ENCODE peak calls at places on chromosomes 12 and 14, in eight cellular contexts. One of them, this sample, is unnamed.

GRCh38 chr14:50539051-50539450 is 6.7 kb upstream of the MAP4K5 start:
- DNase-seq in hypothalamus: no peak
- DNase-seq in B cell: no peak
- DNase-seq in uterus: no peak
- DNase-seq in dorsolateral prefrontal cortex: no peak
- DNase-seq in NCI-H524: no peak
- DNase-seq in NCI-H345: no peak
- DNase-seq in SK-MEL-5: no peak
- DNase-seq in this sample: no peak

GRCh38 chr14:104169005-104169764 is 30.8 kb downstream of the KIF26A start:
- DNase-seq in hypothalamus: no peak
- DNase-seq in B cell: no peak
- DNase-seq in uterus: no peak
- DNase-seq in dorsolateral prefrontal cortex: no peak
- DNase-seq in NCI-H524: no peak
- DNase-seq in NCI-H345: no peak
- DNase-seq in SK-MEL-5: no peak
- DNase-seq in this sample: no peak

GRCh38 chr14:100100032-100100405 is 34.8 kb downstream of the EVL start:
- DNase-seq in hypothalamus: no peak
- DNase-seq in B cell: no peak
- DNase-seq in uterus: no peak
- DNase-seq in dorsolateral prefrontal cortex: no peak
- DNase-seq in NCI-H524: no peak
- DNase-seq in NCI-H345: no peak
- DNase-seq in SK-MEL-5: no peak
- DNase-seq in this sample: no peak

GRCh38 chr12:98752726-98753125 is 107.6 kb downstream of the APAF1 start:
- DNase-seq in hypothalamus: no peak
- DNase-seq in B cell: no peak
- DNase-seq in uterus: no peak
- DNase-seq in dorsolateral prefrontal cortex: no peak
- DNase-seq in NCI-H524: no peak
- DNase-seq in NCI-H345: no peak
- DNase-seq in SK-MEL-5: no peak
- DNase-seq in this sample: no peak

GRCh38 chr12:106428379-106428778 is 70.8 kb downstream of the POLR3B start:
- DNase-seq in hypothalamus: peak
- DNase-seq in B cell: no peak
- DNase-seq in uterus: peak
- DNase-seq in dorsolateral prefrontal cortex: no peak
- DNase-seq in NCI-H524: no peak
- DNase-seq in NCI-H345: no peak
- DNase-seq in SK-MEL-5: no peak
- DNase-seq in this sample: no peak

GRCh38 chr12:123071401-123072304 is 79.2 kb downstream of the PITPNM2 start:
- DNase-seq in hypothalamus: no peak
- DNase-seq in B cell: no peak
- DNase-seq in uterus: peak
- DNase-seq in dorsolateral prefrontal cortex: no peak
- DNase-seq in NCI-H524: no peak
- DNase-seq in NCI-H345: peak
- DNase-seq in SK-MEL-5: no peak
- DNase-seq in this sample: no peak

GRCh38 chr14:75280448-75280830 is 1.8 kb downstream of the FOS start:
- DNase-seq in hypothalamus: no peak
- DNase-seq in B cell: no peak
- DNase-seq in uterus: no peak
- DNase-seq in dorsolateral prefrontal cortex: no peak
- DNase-seq in NCI-H524: no peak
- DNase-seq in NCI-H345: no peak
- DNase-seq in SK-MEL-5: no peak
- DNase-seq in this sample: no peak

GRCh38 chr12:96255077-96255476 is 60.9 kb downstream of the ELK3 start:
- DNase-seq in hypothalamus: no peak
- DNase-seq in B cell: no peak
- DNase-seq in uterus: no peak
- DNase-seq in dorsolateral prefrontal cortex: no peak
- DNase-seq in NCI-H524: no peak
- DNase-seq in NCI-H345: no peak
- DNase-seq in SK-MEL-5: no peak
- DNase-seq in this sample: no peak

GRCh38 chr12:2353281-2353680 is 300.5 kb downstream of the CACNA1C start:
- DNase-seq in hypothalamus: no peak
- DNase-seq in B cell: no peak
- DNase-seq in uterus: no peak
- DNase-seq in dorsolateral prefrontal cortex: no peak
- DNase-seq in NCI-H524: no peak
- DNase-seq in NCI-H345: no peak
- DNase-seq in SK-MEL-5: no peak
- DNase-seq in this sample: no peak

GRCh38 chr14:20428010-20428365 is 8.0 kb downstream of the KLHL33 start:
- DNase-seq in hypothalamus: no peak
- DNase-seq in B cell: no peak
- DNase-seq in uterus: no peak
- DNase-seq in dorsolateral prefrontal cortex: no peak
- DNase-seq in NCI-H524: no peak
- DNase-seq in NCI-H345: no peak
- DNase-seq in SK-MEL-5: no peak
- DNase-seq in this sample: no peak

GRCh38 chr12:6459004-6459337 is 7.1 kb downstream of the TAPBPL start:
- DNase-seq in hypothalamus: no peak
- DNase-seq in B cell: no peak
- DNase-seq in uterus: no peak
- DNase-seq in dorsolateral prefrontal cortex: no peak
- DNase-seq in NCI-H524: no peak
- DNase-seq in NCI-H345: no peak
- DNase-seq in SK-MEL-5: no peak
- DNase-seq in this sample: no peak

GRCh38 chr12:80504389-80505153 is 60.5 kb downstream of the PTPRQ start:
- DNase-seq in hypothalamus: no peak
- DNase-seq in B cell: no peak
- DNase-seq in uterus: no peak
- DNase-seq in dorsolateral prefrontal cortex: no peak
- DNase-seq in NCI-H524: no peak
- DNase-seq in NCI-H345: no peak
- DNase-seq in SK-MEL-5: no peak
- DNase-seq in this sample: no peak

GRCh38 chr14:51789631-51790030 is 70.8 kb upstream of the GNG2 start:
- DNase-seq in hypothalamus: no peak
- DNase-seq in B cell: no peak
- DNase-seq in uterus: no peak
- DNase-seq in dorsolateral prefrontal cortex: no peak
- DNase-seq in NCI-H524: no peak
- DNase-seq in NCI-H345: no peak
- DNase-seq in SK-MEL-5: no peak
- DNase-seq in this sample: no peak

GRCh38 chr12:121533391-121534090 is 47.3 kb downstream of the KDM2B start:
- DNase-seq in hypothalamus: no peak
- DNase-seq in B cell: no peak
- DNase-seq in uterus: no peak
- DNase-seq in dorsolateral prefrontal cortex: no peak
- DNase-seq in NCI-H524: no peak
- DNase-seq in NCI-H345: no peak
- DNase-seq in SK-MEL-5: no peak
- DNase-seq in this sample: no peak

GRCh38 chr12:22653790-22654189 is 28.8 kb downstream of the ETNK1 start:
- DNase-seq in hypothalamus: no peak
- DNase-seq in B cell: no peak
- DNase-seq in uterus: no peak
- DNase-seq in dorsolateral prefrontal cortex: no peak
- DNase-seq in NCI-H524: no peak
- DNase-seq in NCI-H345: no peak
- DNase-seq in SK-MEL-5: no peak
- DNase-seq in this sample: no peak

GRCh38 chr14:56268039-56268438 is 149.8 kb downstream of the PELI2 start:
- DNase-seq in hypothalamus: no peak
- DNase-seq in B cell: no peak
- DNase-seq in uterus: no peak
- DNase-seq in dorsolateral prefrontal cortex: no peak
- DNase-seq in NCI-H524: no peak
- DNase-seq in NCI-H345: no peak
- DNase-seq in SK-MEL-5: no peak
- DNase-seq in this sample: no peak

GRCh38 chr14:51472881-51473280 is 178.8 kb upstream of the FRMD6 start:
- DNase-seq in hypothalamus: no peak
- DNase-seq in B cell: no peak
- DNase-seq in uterus: no peak
- DNase-seq in dorsolateral prefrontal cortex: no peak
- DNase-seq in NCI-H524: peak
- DNase-seq in NCI-H345: no peak
- DNase-seq in SK-MEL-5: no peak
- DNase-seq in this sample: no peak

GRCh38 chr12:113318900-113319628 is 15.8 kb downstream of the SLC8B1 start:
- DNase-seq in hypothalamus: no peak
- DNase-seq in B cell: no peak
- DNase-seq in uterus: no peak
- DNase-seq in dorsolateral prefrontal cortex: no peak
- DNase-seq in NCI-H524: no peak
- DNase-seq in NCI-H345: no peak
- DNase-seq in SK-MEL-5: no peak
- DNase-seq in this sample: no peak

GRCh38 chr12:130169256-130169655 is 7.0 kb downstream of the FZD10 start:
- DNase-seq in hypothalamus: no peak
- DNase-seq in B cell: no peak
- DNase-seq in uterus: no peak
- DNase-seq in dorsolateral prefrontal cortex: no peak
- DNase-seq in NCI-H524: no peak
- DNase-seq in NCI-H345: no peak
- DNase-seq in SK-MEL-5: no peak
- DNase-seq in this sample: no peak

GRCh38 chr14:50622978-50623377 is 45.1 kb downstream of the SAV1 start:
- DNase-seq in hypothalamus: no peak
- DNase-seq in B cell: no peak
- DNase-seq in uterus: no peak
- DNase-seq in dorsolateral prefrontal cortex: no peak
- DNase-seq in NCI-H524: no peak
- DNase-seq in NCI-H345: no peak
- DNase-seq in SK-MEL-5: no peak
- DNase-seq in this sample: no peak

GRCh38 chr12:5177731-5178130 is 134.1 kb downstream of the KCNA5 start:
- DNase-seq in hypothalamus: no peak
- DNase-seq in B cell: no peak
- DNase-seq in uterus: no peak
- DNase-seq in dorsolateral prefrontal cortex: no peak
- DNase-seq in NCI-H524: no peak
- DNase-seq in NCI-H345: no peak
- DNase-seq in SK-MEL-5: no peak
- DNase-seq in this sample: no peak

GRCh38 chr12:9668141-9669018 is 1.1 kb upstream of the CLEC2D start:
- DNase-seq in hypothalamus: no peak
- DNase-seq in B cell: no peak
- DNase-seq in uterus: no peak
- DNase-seq in dorsolateral prefrontal cortex: no peak
- DNase-seq in NCI-H524: no peak
- DNase-seq in NCI-H345: no peak
- DNase-seq in SK-MEL-5: no peak
- DNase-seq in this sample: no peak

GRCh38 chr12:87157791-87158190 is 871.4 kb downstream of the C12orf50 start:
- DNase-seq in hypothalamus: no peak
- DNase-seq in B cell: no peak
- DNase-seq in uterus: no peak
- DNase-seq in dorsolateral prefrontal cortex: no peak
- DNase-seq in NCI-H524: no peak
- DNase-seq in NCI-H345: no peak
- DNase-seq in SK-MEL-5: no peak
- DNase-seq in this sample: no peak

GRCh38 chr14:81401420-81402122 is 1.4 kb upstream of the STON2 start:
- DNase-seq in hypothalamus: no peak
- DNase-seq in B cell: no peak
- DNase-seq in uterus: no peak
- DNase-seq in dorsolateral prefrontal cortex: no peak
- DNase-seq in NCI-H524: no peak
- DNase-seq in NCI-H345: no peak
- DNase-seq in SK-MEL-5: peak
- DNase-seq in this sample: no peak

GRCh38 chr14:67609642-67610310 is 9.7 kb upstream of the PIGH start:
- DNase-seq in hypothalamus: no peak
- DNase-seq in B cell: no peak
- DNase-seq in uterus: no peak
- DNase-seq in dorsolateral prefrontal cortex: no peak
- DNase-seq in NCI-H524: no peak
- DNase-seq in NCI-H345: no peak
- DNase-seq in SK-MEL-5: no peak
- DNase-seq in this sample: no peak

GRCh38 chr14:92973265-92973797 is 50.4 kb downstream of the CHGA start:
- DNase-seq in hypothalamus: peak
- DNase-seq in B cell: no peak
- DNase-seq in uterus: peak
- DNase-seq in dorsolateral prefrontal cortex: peak
- DNase-seq in NCI-H524: peak
- DNase-seq in NCI-H345: peak
- DNase-seq in SK-MEL-5: peak
- DNase-seq in this sample: peak

GRCh38 chr14:51564460-51564859 is 87.2 kb upstream of the FRMD6 start:
- DNase-seq in hypothalamus: no peak
- DNase-seq in B cell: no peak
- DNase-seq in uterus: no peak
- DNase-seq in dorsolateral prefrontal cortex: no peak
- DNase-seq in NCI-H524: no peak
- DNase-seq in NCI-H345: peak
- DNase-seq in SK-MEL-5: no peak
- DNase-seq in this sample: peak

GRCh38 chr12:24487606-24488005 is 461.3 kb downstream of the BCAT1 start:
- DNase-seq in hypothalamus: no peak
- DNase-seq in B cell: no peak
- DNase-seq in uterus: no peak
- DNase-seq in dorsolateral prefrontal cortex: no peak
- DNase-seq in NCI-H524: no peak
- DNase-seq in NCI-H345: no peak
- DNase-seq in SK-MEL-5: no peak
- DNase-seq in this sample: no peak

GRCh38 chr12:56103066-56103711 is 1.2 kb upstream of the PA2G4 start:
- DNase-seq in hypothalamus: no peak
- DNase-seq in B cell: no peak
- DNase-seq in uterus: no peak
- DNase-seq in dorsolateral prefrontal cortex: no peak
- DNase-seq in NCI-H524: no peak
- DNase-seq in NCI-H345: no peak
- DNase-seq in SK-MEL-5: no peak
- DNase-seq in this sample: no peak

GRCh38 chr12:15829949-15830348 is 40.8 kb upstream of the EPS8 start:
- DNase-seq in hypothalamus: no peak
- DNase-seq in B cell: no peak
- DNase-seq in uterus: no peak
- DNase-seq in dorsolateral prefrontal cortex: no peak
- DNase-seq in NCI-H524: no peak
- DNase-seq in NCI-H345: no peak
- DNase-seq in SK-MEL-5: no peak
- DNase-seq in this sample: no peak

GRCh38 chr12:18868673-18869072 is 130.8 kb downstream of the CAPZA3 start:
- DNase-seq in hypothalamus: no peak
- DNase-seq in B cell: no peak
- DNase-seq in uterus: no peak
- DNase-seq in dorsolateral prefrontal cortex: no peak
- DNase-seq in NCI-H524: no peak
- DNase-seq in NCI-H345: no peak
- DNase-seq in SK-MEL-5: no peak
- DNase-seq in this sample: no peak

GRCh38 chr14:29376251-29376650 is 551.4 kb downstream of the PRKD1 start:
- DNase-seq in hypothalamus: no peak
- DNase-seq in B cell: no peak
- DNase-seq in uterus: no peak
- DNase-seq in dorsolateral prefrontal cortex: no peak
- DNase-seq in NCI-H524: no peak
- DNase-seq in NCI-H345: no peak
- DNase-seq in SK-MEL-5: no peak
- DNase-seq in this sample: no peak

GRCh38 chr14:94483729-94484275 is 7.8 kb upstream of the SERPINA9 start:
- DNase-seq in hypothalamus: no peak
- DNase-seq in B cell: no peak
- DNase-seq in uterus: no peak
- DNase-seq in dorsolateral prefrontal cortex: no peak
- DNase-seq in NCI-H524: no peak
- DNase-seq in NCI-H345: no peak
- DNase-seq in SK-MEL-5: no peak
- DNase-seq in this sample: no peak

GRCh38 chr12:4809449-4810218 is 89.4 kb downstream of the GALNT8 start:
- DNase-seq in hypothalamus: peak
- DNase-seq in B cell: peak
- DNase-seq in uterus: no peak
- DNase-seq in dorsolateral prefrontal cortex: peak
- DNase-seq in NCI-H524: no peak
- DNase-seq in NCI-H345: peak
- DNase-seq in SK-MEL-5: no peak
- DNase-seq in this sample: no peak

This sample was measured in NCI-H510A treated with DMSO at 0.1 percent for 48 hours.